ENCODE peak calls at places on chromosomes 5 and 9, in seven cellular contexts. A is central memory CD4-positive, alpha-beta T cell; J is stimulated activated CD4-positive, alpha-beta T cell treated with anti-CD3 and anti-CD28 coated beads, Interleukin-2, amount 100 ng/mL, for 4 hours; E is NCI-H2081; C is fibroblast of mammary gland; R is foreskin fibroblast; V is kidney tubule cell. W is an unnamed sample.

GRCh38 chr9:70901013-70901412 is 220.4 kb downstream of the TRPM3 start:
- DNase-seq in A (no peak), J (no peak), E (no peak), C (peak), R (no peak), V (peak), W (no peak)

GRCh38 chr9:70988551-70988950 is 132.9 kb downstream of the TRPM3 start:
- DNase-seq in A (no peak), J (no peak), E (no peak), C (no peak), R (peak), V (no peak), W (no peak)

GRCh38 chr5:1668141-1668721 is 131.4 kb downstream of the MRPL36 start:
- DNase-seq in A (no peak), J (peak), E (no peak), C (no peak), R (no peak), V (no peak), W (no peak)

GRCh38 chr5:5351288-5352089 is 71.0 kb upstream of the ICE1 start:
- DNase-seq in A (no peak), J (no peak), E (no peak), C (peak), R (no peak), V (no peak), W (no peak)

GRCh38 chr5:151195622-151196021 is 28.3 kb downstream of the CCDC69 start:
- DNase-seq in A (no peak), J (peak), E (no peak), C (peak), R (no peak), V (no peak), W (no peak)

GRCh38 chr9:16205455-16205854 is 652.6 kb downstream of the CCDC171 start:
- DNase-seq in A (no peak), J (no peak), E (no peak), C (peak), R (no peak), V (no peak), W (no peak)

GRCh38 chr9:38079410-38080105 is 10.5 kb upstream of the SHB start:
- DNase-seq in A (no peak), J (no peak), E (no peak), C (peak), R (peak), V (no peak), W (peak)

GRCh38 chr5:138364576-138364975 is 12.1 kb downstream of the KDM3B start:
- DNase-seq in A (no peak), J (no peak), E (no peak), C (no peak), R (no peak), V (no peak), W (no peak)

GRCh38 chr5:31824886-31825774 is 186.2 kb downstream of the PDZD2 start:
- DNase-seq in A (no peak), J (peak), E (peak), C (peak), R (peak), V (peak), W (peak)